ENCODE peak calls at places on chromosome 15, in ten cellular contexts. One of them, this sample, is unnamed.

GRCh38 chr15:93362203-93362602 is 273.2 kb upstream of the RGMA start:
- DNase-seq in COLO829: no peak
- DNase-seq in endothelial cell of umbilical vein: no peak
- DNase-seq in ACHN: no peak
- DNase-seq in CD8-positive, alpha-beta memory T cell: no peak
- DNase-seq in glutamatergic neuron: no peak
- DNase-seq in NCI-H1436: no peak
- DNase-seq in left kidney: peak
- DNase-seq in nephron progenitor cell: no peak
- DNase-seq in anterior cingulate cortex: no peak
- DNase-seq in this sample: no peak

GRCh38 chr15:83305696-83306291 is 21.3 kb upstream of the BNC1 start:
- DNase-seq in left kidney: peak
- DNase-seq in glutamatergic neuron: no peak
- DNase-seq in COLO829: no peak
- DNase-seq in endothelial cell of umbilical vein: no peak
- DNase-seq in NCI-H1436: no peak
- DNase-seq in CD8-positive, alpha-beta memory T cell: no peak
- DNase-seq in anterior cingulate cortex: no peak
- DNase-seq in ACHN: no peak
- DNase-seq in nephron progenitor cell: peak
- DNase-seq in this sample: no peak

GRCh38 chr15:98442379-98442833 is 205.9 kb upstream of the IGF1R start:
- DNase-seq in left kidney: peak
- DNase-seq in glutamatergic neuron: peak
- DNase-seq in ACHN: peak
- DNase-seq in NCI-H1436: peak
- DNase-seq in COLO829: peak
- DNase-seq in nephron progenitor cell: peak
- DNase-seq in endothelial cell of umbilical vein: peak
- DNase-seq in CD8-positive, alpha-beta memory T cell: peak
- DNase-seq in anterior cingulate cortex: no peak
- DNase-seq in this sample: no peak

GRCh38 chr15:41904487-41905359 is 10.9 kb upstream of the SPTBN5 start:
- DNase-seq in nephron progenitor cell: peak
- DNase-seq in ACHN: peak
- DNase-seq in glutamatergic neuron: peak
- DNase-seq in COLO829: peak
- DNase-seq in endothelial cell of umbilical vein: peak
- DNase-seq in left kidney: peak
- DNase-seq in anterior cingulate cortex: no peak
- DNase-seq in NCI-H1436: peak
- DNase-seq in CD8-positive, alpha-beta memory T cell: peak
- DNase-seq in this sample: peak

GRCh38 chr15:96340611-96341464 is 10.3 kb downstream of the NR2F2 start:
- DNase-seq in ACHN: peak
- DNase-seq in nephron progenitor cell: peak
- DNase-seq in endothelial cell of umbilical vein: peak
- DNase-seq in NCI-H1436: no peak
- DNase-seq in CD8-positive, alpha-beta memory T cell: no peak
- DNase-seq in anterior cingulate cortex: no peak
- DNase-seq in glutamatergic neuron: peak
- DNase-seq in left kidney: peak
- DNase-seq in COLO829: no peak
- DNase-seq in this sample: peak

GRCh38 chr15:89826671-89827655 is 12.3 kb upstream of the ANPEP start:
- DNase-seq in endothelial cell of umbilical vein: no peak
- DNase-seq in CD8-positive, alpha-beta memory T cell: no peak
- DNase-seq in anterior cingulate cortex: no peak
- DNase-seq in COLO829: no peak
- DNase-seq in left kidney: no peak
- DNase-seq in glutamatergic neuron: no peak
- DNase-seq in NCI-H1436: no peak
- DNase-seq in nephron progenitor cell: no peak
- DNase-seq in ACHN: no peak
- DNase-seq in this sample: no peak

GRCh38 chr15:60964527-60964926 is 264.6 kb downstream of the RORA start:
- DNase-seq in anterior cingulate cortex: no peak
- DNase-seq in COLO829: no peak
- DNase-seq in ACHN: no peak
- DNase-seq in NCI-H1436: no peak
- DNase-seq in endothelial cell of umbilical vein: no peak
- DNase-seq in nephron progenitor cell: no peak
- DNase-seq in CD8-positive, alpha-beta memory T cell: no peak
- DNase-seq in glutamatergic neuron: no peak
- DNase-seq in left kidney: no peak
- DNase-seq in this sample: no peak

GRCh38 chr15:91793771-91794170 is 59.7 kb upstream of the SLCO3A1 start:
- DNase-seq in NCI-H1436: no peak
- DNase-seq in endothelial cell of umbilical vein: no peak
- DNase-seq in COLO829: no peak
- DNase-seq in left kidney: no peak
- DNase-seq in ACHN: no peak
- DNase-seq in CD8-positive, alpha-beta memory T cell: no peak
- DNase-seq in anterior cingulate cortex: no peak
- DNase-seq in nephron progenitor cell: no peak
- DNase-seq in glutamatergic neuron: no peak
- DNase-seq in this sample: no peak

This sample was measured in NCI-H446 treated with DMSO at 0.1 percent for 48 hours.